ENCODE peak calls at places on chromosomes 3 and 15, in four cellular contexts. N is ovary; W is CD4-positive, CD25-positive, alpha-beta regulatory T cell; Q is cardiac muscle cell. X is an unnamed sample. For H3K27me3, the result is how much of the 10 kb centered on the place peaks cover.

GRCh38 chr15:92921215-92922131 is 21.3 kb downstream of the CHD2 start:
- DNase-seq in N (no peak), W (no peak), Q (no peak), X (no peak)

GRCh38 chr3:14216257-14217048 is 37.8 kb downstream of the LSM3 start:
- DNase-seq in N (no peak), W (peak), Q (peak), X (peak)

GRCh38 chr15:57376695-57377477 is 581 bp downstream of the CGNL1 start:
- DNase-seq in N (peak), W (no peak), Q (peak), X (no peak)

GRCh38 chr3:71201939-71202338 is 381.6 kb downstream of the FOXP1 start:
- DNase-seq in N (peak), W (no peak), Q (peak), X (no peak)

GRCh38 chr3:55514962-55515361 is 27.9 kb upstream of the WNT5A start:
- DNase-seq in N (no peak), W (no peak), Q (no peak), X (no peak)

GRCh38 chr3:114498779-114499370 is 205.0 kb downstream of the TIGIT start:
- DNase-seq in N (no peak), W (no peak), Q (peak), X (no peak)

GRCh38 chr15:63752979-63753378 is 80.8 kb downstream of the HERC1 start:
- DNase-seq in N (no peak), W (no peak), Q (no peak), X (no peak)

GRCh38 chr3:125470671-125471070 is 49.3 kb downstream of the SNX4 start:
- DNase-seq in N (no peak), W (no peak), Q (no peak), X (no peak)

GRCh38 chr15:91264651-91265351 is 164.7 kb downstream of the SV2B start:
- DNase-seq in N (no peak), W (no peak), Q (no peak), X (no peak)

GRCh38 chr3:82423485-82423884 is 662.0 kb upstream of the GBE1 start:
- DNase-seq in N (no peak), W (no peak), Q (no peak), X (no peak)

GRCh38 chr3:31776016-31776415 is 205.0 kb downstream of the OSBPL10 start:
- DNase-seq in N (no peak), W (no peak), Q (no peak), X (no peak)

GRCh38 chr3:183213941-183214612 is 39.0 kb upstream of the B3GNT5 start:
- DNase-seq in N (no peak), W (no peak), Q (peak), X (no peak)

GRCh38 chr3:152258448-152259302 is 10.1 kb upstream of the MBNL1 start:
- DNase-seq in N (peak), W (no peak), Q (peak), X (peak)

GRCh38 chr3:136631424-136631823 is 120.8 kb downstream of the STAG1 start:
- DNase-seq in N (no peak), W (no peak), Q (no peak), X (no peak)

GRCh38 chr3:99134996-99135395 is 233.5 kb upstream of the DCBLD2 start:
- DNase-seq in N (no peak), W (no peak), Q (no peak), X (no peak)

GRCh38 chr15:72782993-72783562 is 480 bp downstream of the ADPGK start:
- DNase-seq in N (no peak), W (peak), Q (peak), X (no peak)

GRCh38 chr3:104960579-104960978 is 406.1 kb upstream of the ALCAM start:
- DNase-seq in N (no peak), W (no peak), Q (no peak), X (no peak)

GRCh38 chr15:52727825-52728224 is 48.6 kb upstream of the ATOSA start:
- DNase-seq in N (no peak), W (no peak), Q (no peak), X (no peak)

GRCh38 chr15:29835301-29835700 is 13.0 kb upstream of the TJP1 start:
- DNase-seq in N (no peak), W (no peak), Q (peak), X (no peak)

GRCh38 chr3:65604863-65605526 is 433.7 kb downstream of the MAGI1 start:
- DNase-seq in N (no peak), W (no peak), Q (peak), X (no peak)

GRCh38 chr3:161818106-161818505 is 321.5 kb downstream of the OTOL1 start:
- DNase-seq in N (no peak), W (no peak), Q (no peak), X (no peak)

GRCh38 chr3:118354556-118354955 is 680.1 kb downstream of the IGSF11 start:
- DNase-seq in N (no peak), W (no peak), Q (no peak), X (no peak)

GRCh38 chr3:62036726-62037125 is 336.6 kb downstream of the FEZF2 start:
- DNase-seq in N (no peak), W (no peak), Q (no peak), X (no peak)

GRCh38 chr15:58139631-58140522 is 1.7 kb downstream of the AQP9 start:
- DNase-seq in N (no peak), W (no peak), Q (peak), X (no peak)

GRCh38 chr3:195048059-195048905 is 222.7 kb downstream of the XXYLT1 start:
- DNase-seq in N (no peak), W (no peak), Q (no peak), X (no peak)

GRCh38 chr3:141235661-141236171 is 4.1 kb downstream of the PXYLP1 start:
- DNase-seq in N (no peak), W (no peak), Q (no peak), X (no peak)

GRCh38 chr3:159892171-159892791 is 96.4 kb upstream of the IL12A start:
- DNase-seq in N (no peak), W (no peak), Q (no peak), X (no peak)

GRCh38 chr3:160376681-160377080 is 22.3 kb downstream of the IFT80 start:
- DNase-seq in N (no peak), W (no peak), Q (no peak), X (no peak)

GRCh38 chr3:56754753-56755365 is 46.9 kb downstream of the ARHGEF3 start:
- DNase-seq in N (no peak), W (peak), Q (no peak), X (peak)

GRCh38 chr3:127172670-127173515 is 20.0 kb upstream of the PRR23E start:
- DNase-seq in N (no peak), W (no peak), Q (peak), X (no peak)

GRCh38 chr3:109098245-109098644 is 19.7 kb downstream of the MORC1 start:
- DNase-seq in N (no peak), W (no peak), Q (no peak), X (no peak)

GRCh38 chr3:23468203-23468602 is 265.1 kb downstream of the UBE2E2 start:
- DNase-seq in N (no peak), W (no peak), Q (no peak), X (no peak)

GRCh38 chr3:16404349-16404895 is 109.1 kb downstream of the RFTN1 start:
- DNase-seq in N (no peak), W (no peak), Q (no peak), X (no peak)

GRCh38 chr15:79089331-79089889 is 1.2 kb downstream of the RASGRF1 start:
- DNase-seq in N (no peak), W (no peak), Q (no peak), X (no peak)

GRCh38 chr3:12139111-12139511 is 19.6 kb downstream of the TIMP4 start:
- DNase-seq in N (peak), W (no peak), Q (peak), X (no peak)

GRCh38 chr3:31941230-31941632 is 39.8 kb downstream of the OSBPL10 start:
- DNase-seq in N (no peak), W (no peak), Q (peak), X (no peak)

GRCh38 chr3:102181202-102181920 is 253.5 kb upstream of the ZPLD1 start:
- DNase-seq in N (no peak), W (no peak), Q (peak), X (no peak)

GRCh38 chr15:78387678-78388077 is 47.5 kb downstream of the CRABP1 start:
- DNase-seq in N (no peak), W (no peak), Q (no peak), X (no peak)

GRCh38 chr15:71082803-71083202 is 32.5 kb upstream of the THSD4 start:
- DNase-seq in N (peak), W (no peak), Q (no peak), X (no peak)
- H3K27me3 ChIP-seq in N (under half), W (under half), Q (under half), X (under half)

DNA sequence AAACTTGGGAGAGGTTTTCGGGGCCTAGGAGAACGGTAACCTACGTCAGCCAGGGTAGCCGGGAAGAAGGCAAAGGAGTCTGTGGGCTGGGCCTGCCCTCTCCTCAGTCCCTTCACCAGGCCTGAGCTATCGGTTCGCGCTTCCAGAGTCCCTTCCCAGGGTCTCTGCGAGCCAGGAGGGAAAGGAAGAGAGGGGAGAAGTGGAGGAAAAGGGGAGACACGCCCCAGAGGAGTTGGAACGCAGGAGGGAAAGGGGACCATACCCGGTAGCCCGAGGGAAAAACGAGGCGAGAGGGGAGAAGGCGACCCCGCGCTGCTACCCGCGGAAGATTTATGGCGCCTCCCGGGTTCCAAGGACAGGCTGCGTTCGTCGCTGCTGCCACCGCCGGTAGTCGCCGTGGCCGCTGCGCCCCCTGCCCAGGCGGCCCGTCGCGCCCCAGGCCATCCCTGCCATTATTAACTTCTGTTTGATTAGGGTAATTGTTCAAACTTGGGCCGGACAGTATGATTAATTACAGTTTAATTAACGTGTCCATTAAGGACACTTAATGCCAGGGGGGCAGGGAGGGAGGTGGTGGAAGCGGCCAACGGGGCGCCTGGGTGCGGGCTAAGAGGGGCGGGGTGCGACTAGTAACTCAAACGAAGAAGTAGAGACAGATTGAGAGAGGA is 3.4 kb upstream of the SKOR1 start:
- DNase-seq in N (no peak), W (no peak), Q (no peak), X (no peak)
- H3K27me3 ChIP-seq in N (under half), W (under half), Q (half or more), X (half or more)

GRCh38 chr3:38658886-38659285 is 9.4 kb upstream of the SCN5A start:
- DNase-seq in N (no peak), W (no peak), Q (no peak), X (no peak)

GRCh38 chr3:38653685-38654537 is 4.4 kb upstream of the SCN5A start:
- DNase-seq in N (no peak), W (no peak), Q (no peak), X (no peak)

GRCh38 chr3:38652934-38653333 is 3.4 kb upstream of the SCN5A start:
- DNase-seq in N (no peak), W (no peak), Q (no peak), X (no peak)

GRCh38 chr3:38657369-38657768 is 7.9 kb upstream of the SCN5A start:
- DNase-seq in N (no peak), W (no peak), Q (no peak), X (no peak)

DNA sequence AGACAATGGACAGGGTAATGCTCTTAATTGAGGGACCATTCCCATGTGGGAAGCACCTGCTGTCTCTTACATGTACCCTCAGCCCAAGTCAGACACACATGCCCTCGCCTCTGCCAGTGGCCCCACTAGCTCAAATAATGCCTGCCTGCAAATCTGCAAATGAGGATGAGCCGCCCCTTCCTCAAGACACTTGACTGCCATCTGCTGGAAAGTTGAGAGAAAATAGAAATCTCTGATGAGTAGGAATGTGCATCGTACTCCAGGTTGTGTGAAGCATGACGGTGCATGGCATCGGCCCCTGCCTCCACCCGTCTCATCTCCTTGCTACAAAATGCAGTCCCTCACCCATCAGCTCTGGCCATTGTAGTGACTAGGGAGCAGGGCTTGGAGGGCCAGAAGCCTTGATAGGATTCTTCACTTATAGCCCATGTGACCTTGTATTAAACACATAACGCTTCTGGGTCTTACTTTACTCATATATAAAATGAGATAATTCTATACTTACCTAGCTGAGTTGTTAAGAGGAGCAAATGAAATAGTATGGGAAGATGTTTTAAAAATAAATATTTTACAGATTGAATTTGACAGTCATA is 6.3 kb upstream of the SCN5A start:
- DNase-seq in N (no peak), W (no peak), Q (peak), X (no peak)
- H3K27me3 ChIP-seq in N (under half), W (under half), Q (under half), X (under half)

GRCh38 chr15:43276563-43277200 is 10.0 kb upstream of the TGM5 start:
- DNase-seq in N (no peak), W (no peak), Q (no peak), X (no peak)
- H3K27me3 ChIP-seq in N (under half), W (under half), Q (under half), X (under half)

GRCh38 chr15:51189579-51190397 is 95.1 kb upstream of the TNFAIP8L3 start:
- DNase-seq in N (no peak), W (no peak), Q (no peak), X (no peak)
- H3K27me3 ChIP-seq in N (under half), W (under half), Q (under half), X (under half)

GRCh38 chr3:10737785-10738184 is 78.2 kb upstream of the SLC6A11 start:
- DNase-seq in N (no peak), W (no peak), Q (no peak), X (no peak)
- H3K27me3 ChIP-seq in N (under half), W (under half), Q (under half), X (under half)

GRCh38 chr3:46374755-46375154 is 4.0 kb downstream of the CCR5 start:
- DNase-seq in N (no peak), W (no peak), Q (no peak), X (no peak)

GRCh38 chr3:46370784-46371183 is at the start of gene CCR5:
- DNase-seq in N (no peak), W (peak), Q (no peak), X (no peak)

GRCh38 chr3:46369675-46370132 is 1.0 kb upstream of the CCR5 start:
- DNase-seq in N (no peak), W (peak), Q (no peak), X (no peak)

GRCh38 chr3:46372492-46373359 is 2.0 kb downstream of the CCR5 start:
- DNase-seq in N (no peak), W (peak), Q (peak), X (no peak)

DNA sequence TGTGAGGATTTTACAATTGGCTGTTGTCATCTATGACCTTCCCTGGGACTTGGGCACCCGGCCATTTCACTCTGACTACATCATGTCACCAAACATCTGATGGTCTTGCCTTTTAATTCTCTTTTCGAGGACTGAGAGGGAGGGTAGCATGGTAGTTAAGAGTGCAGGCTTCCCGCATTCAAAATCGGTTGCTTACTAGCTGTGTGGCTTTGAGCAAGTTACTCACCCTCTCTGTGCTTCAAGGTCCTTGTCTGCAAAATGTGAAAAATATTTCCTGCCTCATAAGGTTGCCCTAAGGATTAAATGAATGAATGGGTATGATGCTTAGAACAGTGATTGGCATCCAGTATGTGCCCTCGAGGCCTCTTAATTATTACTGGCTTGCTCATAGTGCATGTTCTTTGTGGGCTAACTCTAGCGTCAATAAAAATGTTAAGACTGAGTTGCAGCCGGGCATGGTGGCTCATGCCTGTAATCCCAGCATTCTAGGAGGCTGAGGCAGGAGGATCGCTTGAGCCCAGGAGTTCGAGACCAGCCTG is 1.1 kb downstream of the CCR5 start:
- DNase-seq in N (no peak), W (no peak), Q (no peak), X (no peak)
- H3K27me3 ChIP-seq in N (under half), W (under half), Q (under half), X (under half)

GRCh38 chr15:33660151-33660550 is 308.1 kb upstream of the CHRM5 start:
- DNase-seq in N (no peak), W (no peak), Q (no peak), X (no peak)
- H3K27me3 ChIP-seq in N (under half), W (under half), Q (under half), X (under half)

GRCh38 chr3:180229113-180229512 is 192.4 kb upstream of the PEX5L start:
- DNase-seq in N (no peak), W (no peak), Q (no peak), X (no peak)
- H3K27me3 ChIP-seq in N (under half), W (under half), Q (under half), X (under half)